ENCODE peak calls at places on chromosomes 2 and 18, in nine cellular contexts. L, Z, W, B, G, P, X, R and I are unnamed samples.

GRCh38 chr2:112433932-112434730 is 686 bp upstream of the RGPD8 start:
- DNase-seq in X (no peak), B (no peak), G (no peak), P (no peak), R (no peak), L (no peak), Z (no peak), W (peak), I (no peak)

GRCh38 chr2:203873461-203873860 is 5.9 kb downstream of the CTLA4 start:
- DNase-seq in Z (no peak), P (no peak), X (no peak), W (no peak), B (no peak), L (no peak), G (no peak), R (no peak), I (no peak)

GRCh38 chr2:1817256-1818127 is 73.2 kb upstream of the PXDN start:
- DNase-seq in L (peak), P (peak), Z (peak), B (peak), R (peak), W (peak), X (peak), G (peak), I (peak)

GRCh38 chr2:45320956-45321355 is 290.1 kb downstream of the SRBD1 start:
- DNase-seq in G (no peak), R (no peak), W (no peak), Z (no peak), X (no peak), L (no peak), P (no peak), B (no peak), I (no peak)

GRCh38 chr2:54012538-54013141 is 41.8 kb upstream of the PSME4 start:
- DNase-seq in L (no peak), X (no peak), R (no peak), P (no peak), W (no peak), B (no peak), Z (no peak), G (no peak), I (no peak)

GRCh38 chr18:60377778-60378469 is 5.3 kb upstream of the MC4R start:
- DNase-seq in W (no peak), R (no peak), P (no peak), B (no peak), Z (no peak), L (no peak), G (no peak), X (no peak), I (no peak)

GRCh38 chr2:147049888-147050446 is 794.9 kb upstream of the ACVR2A start:
- DNase-seq in B (no peak), W (no peak), G (no peak), X (no peak), L (no peak), P (no peak), R (no peak), Z (no peak), I (no peak)

GRCh38 chr2:223860809-223861738 is 23.7 kb upstream of the AP1S3 start:
- DNase-seq in W (no peak), X (peak), Z (no peak), G (no peak), B (peak), R (no peak), L (no peak), P (no peak), I (peak)

GRCh38 chr18:48022531-48023330 is 92.3 kb upstream of the SMAD2 start:
- DNase-seq in B (peak), W (no peak), L (no peak), R (no peak), G (peak), P (peak), Z (no peak), X (peak), I (peak)

GRCh38 chr2:9914384-9915065 is 37.0 kb upstream of the GRHL1 start:
- DNase-seq in R (no peak), L (peak), Z (no peak), P (no peak), B (peak), X (peak), G (no peak), W (peak), I (peak)

GRCh38 chr2:136151021-136151971 is 33.3 kb upstream of the CXCR4 start:
- DNase-seq in W (no peak), B (no peak), X (no peak), P (no peak), L (no peak), Z (no peak), R (no peak), G (no peak), I (no peak)

GRCh38 chr2:38013158-38013752 is 62.7 kb downstream of the CYP1B1 start:
- DNase-seq in G (no peak), L (no peak), B (peak), P (no peak), Z (no peak), X (peak), R (no peak), W (no peak), I (peak)

GRCh38 chr18:53819671-53820070 is 404.8 kb downstream of the MBD2 start:
- DNase-seq in R (no peak), G (no peak), X (no peak), P (no peak), Z (no peak), L (no peak), W (no peak), B (no peak), I (no peak)

GRCh38 chr2:84278386-84278785 is 180.7 kb downstream of the SUCLG1 start:
- DNase-seq in B (no peak), G (no peak), L (no peak), R (no peak), W (no peak), Z (no peak), P (no peak), X (no peak), I (no peak)